ENCODE peak calls at places on chromosomes 1 and 21, in nine cellular contexts. E, K, H, J, C, P, L, Z and B are unnamed samples.

GRCh38 chr1:111559736-111560279 is 56.4 kb upstream of the ADORA3 start:
- DNase-seq in L (no peak), C (no peak), E (peak; percentile 42), P (no peak), H (no peak), K (no peak), J (peak; percentile 44), Z (no peak), B (no peak)

GRCh38 chr1:240134596-240134995 is 42.9 kb downstream of the FMN2 start:
- DNase-seq in Z (no peak), C (no peak), H (no peak), P (no peak), E (no peak), L (no peak), K (no peak), J (no peak), B (no peak)

GRCh38 chr21:34707876-34708325 is 39.1 kb downstream of the CLIC6 start:
- DNase-seq in E (no peak), J (no peak), P (no peak), K (no peak), L (no peak), C (peak; percentile 19), Z (no peak), H (peak; percentile 54), B (no peak)

GRCh38 chr1:37157634-37158033 is 123.3 kb upstream of the GRIK3 start:
- DNase-seq in E (no peak), K (no peak), C (no peak), Z (no peak), L (no peak), J (no peak), H (no peak), P (no peak), B (no peak)

GRCh38 chr1:29356663-29357062 is 120.3 kb downstream of the PTPRU start:
- DNase-seq in C (no peak), H (no peak), J (no peak), P (no peak), E (no peak), K (no peak), L (no peak), Z (no peak), B (peak; percentile 85)

GRCh38 chr1:161215079-161215478 is at the start of gene FCER1G:
- DNase-seq in C (peak; percentile 19), L (no peak), J (no peak), H (no peak), Z (peak; percentile 72), E (no peak), P (no peak), K (peak; percentile 45), B (no peak)

GRCh38 chr1:83516369-83516768 is 482.6 kb downstream of the TTLL7 start:
- DNase-seq in L (no peak), C (no peak), H (no peak), P (no peak), Z (no peak), K (no peak), E (peak; percentile 31), J (no peak), B (no peak)

GRCh38 chr1:208988811-208989222 is 594.7 kb upstream of the CAMK1G start:
- DNase-seq in J (peak; percentile 58), E (peak; percentile 79), H (peak; percentile 93), L (no peak), P (peak; percentile 11), C (peak; percentile 11), K (no peak), Z (peak; percentile 24), B (no peak)

GRCh38 chr1:155175281-155175926 is 1.8 kb downstream of the TRIM46 start:
- DNase-seq in H (no peak), E (no peak), L (no peak), C (no peak), K (no peak), J (no peak), P (no peak), Z (no peak), B (peak; percentile 50)

GRCh38 chr1:88001460-88001859 is 672.8 kb downstream of the LMO4 start:
- DNase-seq in C (no peak), P (no peak), Z (no peak), J (peak; percentile 61), H (no peak), E (no peak), K (no peak), L (no peak), B (no peak)

GRCh38 chr1:98991127-98992003 is 13.3 kb downstream of the PLPPR5 start:
- DNase-seq in L (no peak), E (peak; percentile 79), J (peak; percentile 92), K (no peak), H (peak; percentile 28), Z (no peak), P (no peak), C (no peak), B (no peak)

GRCh38 chr1:160121388-160121787 is 5.8 kb downstream of the ATP1A2 start:
- DNase-seq in J (no peak), P (no peak), H (no peak), E (no peak), K (no peak), L (no peak), Z (no peak), C (no peak), B (no peak)

GRCh38 chr1:89622895-89623294 is 10.0 kb upstream of the LRRC8C start:
- DNase-seq in E (peak; percentile 58), C (no peak), P (no peak), Z (no peak), K (no peak), H (peak; percentile 43), L (no peak), J (no peak), B (no peak)

GRCh38 chr21:32101206-32101763 is 177.6 kb downstream of the MIS18A start:
- DNase-seq in J (no peak), E (no peak), L (no peak), P (no peak), Z (no peak), C (no peak), K (no peak), H (no peak), B (no peak)

GRCh38 chr1:34827341-34827941 is 32.1 kb downstream of the SMIM12 start:
- DNase-seq in L (no peak), E (no peak), Z (no peak), P (no peak), K (no peak), C (no peak), J (no peak), H (no peak), B (no peak)

GRCh38 chr1:167076136-167076710 is 14.0 kb downstream of the GPA33 start:
- DNase-seq in C (no peak), E (no peak), Z (no peak), L (no peak), P (no peak), J (no peak), H (no peak), K (no peak), B (peak; percentile 15)

GRCh38 chr1:206829282-206829681 is 36.1 kb upstream of the IL20 start:
- DNase-seq in P (no peak), L (no peak), Z (no peak), C (no peak), H (peak; percentile 76), K (no peak), E (no peak), J (no peak), B (no peak)
- H3K4me3 ChIP-seq in P (no peak overlapping the region), L (no peak overlapping the region), Z (no peak overlapping the region), C (no peak overlapping the region), H (peak overlapping the region; percentile 10), K (no peak overlapping the region), E (no peak overlapping the region), J (no peak overlapping the region), B (no peak overlapping the region)

GRCh38 chr1:13730751-13731482 is 30.9 kb downstream of the PRDM2 start:
- DNase-seq in Z (no peak), L (no peak), E (no peak), H (peak; percentile 92), J (no peak), P (no peak), C (peak; percentile 80), K (peak; percentile 27), B (no peak)

GRCh38 chr1:13731897-13732296 is 31.9 kb downstream of the PRDM2 start:
- DNase-seq in E (no peak), P (no peak), K (no peak), Z (no peak), L (no peak), J (no peak), H (no peak), C (no peak), B (no peak)

GRCh38 chr1:13735168-13735930 is 35.4 kb downstream of the PRDM2 start:
- DNase-seq in P (no peak), L (no peak), C (no peak), K (no peak), H (no peak), Z (no peak), J (no peak), E (no peak), B (no peak)

GRCh38 chr1:13732971-13733667 is 33.1 kb downstream of the PRDM2 start:
- DNase-seq in Z (no peak), L (no peak), C (peak; percentile 41), H (no peak), P (no peak), K (no peak), J (no peak), E (no peak), B (no peak)

GRCh38 chr1:13733705-13734104 is 33.7 kb downstream of the PRDM2 start:
- DNase-seq in L (no peak), C (no peak), Z (no peak), P (no peak), K (no peak), J (no peak), H (no peak), E (no peak), B (no peak)
- H3K27ac ChIP-seq in L (no peak overlapping the region), C (peak overlapping the region; percentile 84), Z (no peak overlapping the region), P (no peak overlapping the region), K (no peak overlapping the region), J (no peak overlapping the region), H (no peak overlapping the region), E (no peak overlapping the region), B (peak overlapping the region; percentile 8)

GRCh38 chr1:54299037-54299436 is 99.1 kb downstream of the MRPL37 start:
- DNase-seq in Z (peak; percentile 80), E (no peak), L (no peak), K (no peak), J (no peak), C (no peak), H (no peak), P (no peak), B (no peak)
- TF ChIP-seq CTCF in Z (no peak), E (no peak), L (no peak), K (no peak), J (no peak), C (no peak), H (no peak), P (no peak), B (no peak)

GRCh38 chr1:76824106-76824505 is 43.2 kb upstream of the ST6GALNAC5 start:
- DNase-seq in J (peak; percentile 61), C (no peak), H (no peak), P (no peak), L (no peak), E (no peak), K (no peak), Z (no peak), B (no peak)

DNA sequence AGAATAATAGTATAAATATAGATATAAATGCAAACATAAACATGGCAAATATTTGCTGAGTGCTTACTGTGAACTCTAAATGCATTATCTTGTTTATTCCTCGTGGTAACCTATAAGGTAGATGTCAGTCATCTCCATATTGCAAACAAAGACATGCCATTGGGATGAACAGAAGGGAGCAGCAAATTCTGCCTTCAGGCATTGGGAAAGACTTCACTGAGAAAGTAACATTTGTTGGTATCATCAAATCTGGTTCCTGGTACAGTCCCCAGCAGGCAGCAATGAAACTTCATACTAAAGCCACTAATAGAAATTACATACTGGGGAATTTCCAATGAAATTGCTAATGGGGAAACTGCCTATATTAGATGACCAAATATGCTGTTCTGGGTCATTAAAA is 47.3 kb upstream of the ST6GALNAC5 start:
- DNase-seq in L (no peak), E (no peak), K (no peak), H (no peak), C (no peak), Z (no peak), P (no peak), J (peak; percentile 36), B (no peak)
- H3K4me3 ChIP-seq in L (no peak overlapping the region), E (no peak overlapping the region), K (no peak overlapping the region), H (no peak overlapping the region), C (no peak overlapping the region), Z (no peak overlapping the region), P (no peak overlapping the region), J (no peak overlapping the region), B (no peak overlapping the region)